ENCODE peak calls at places on chromosomes 3 and 15, in seven cellular contexts. One of them, this sample, is unnamed.

GRCh38 chr15:91865486-91865885 is 12.0 kb downstream of the SLCO3A1 start:
- DNase-seq in stimulated activated CD4-positive, alpha-beta T cell treated with anti-CD3 and anti-CD28 coated beads, TNF-alpha, amount 100 ng/mL, for 4 hours: no peak
- DNase-seq in mesendoderm: no peak
- DNase-seq in AG20443: no peak
- DNase-seq in upper lobe of right lung: no peak
- DNase-seq in gastrocnemius medialis: no peak
- DNase-seq in hepatocyte: no peak
- DNase-seq in this sample: no peak

GRCh38 chr15:59290311-59291213 is 82.1 kb downstream of the MYO1E start:
- DNase-seq in hepatocyte: no peak
- DNase-seq in AG20443: no peak
- DNase-seq in gastrocnemius medialis: no peak
- DNase-seq in stimulated activated CD4-positive, alpha-beta T cell treated with anti-CD3 and anti-CD28 coated beads, TNF-alpha, amount 100 ng/mL, for 4 hours: no peak
- DNase-seq in mesendoderm: no peak
- DNase-seq in upper lobe of right lung: no peak
- DNase-seq in this sample: no peak

GRCh38 chr3:126269360-126269759 is 87.8 kb downstream of the KLF15 start:
- DNase-seq in AG20443: no peak
- DNase-seq in hepatocyte: no peak
- DNase-seq in upper lobe of right lung: no peak
- DNase-seq in gastrocnemius medialis: no peak
- DNase-seq in mesendoderm: no peak
- DNase-seq in stimulated activated CD4-positive, alpha-beta T cell treated with anti-CD3 and anti-CD28 coated beads, TNF-alpha, amount 100 ng/mL, for 4 hours: no peak
- DNase-seq in this sample: no peak

GRCh38 chr15:33200444-33200843 is 5.9 kb upstream of the FMN1 start:
- DNase-seq in hepatocyte: peak; percentile 57
- DNase-seq in stimulated activated CD4-positive, alpha-beta T cell treated with anti-CD3 and anti-CD28 coated beads, TNF-alpha, amount 100 ng/mL, for 4 hours: no peak
- DNase-seq in mesendoderm: peak; percentile 80
- DNase-seq in upper lobe of right lung: no peak
- DNase-seq in gastrocnemius medialis: no peak
- DNase-seq in AG20443: no peak
- DNase-seq in this sample: no peak

GRCh38 chr15:53837263-53837662 is 77.8 kb upstream of the WDR72 start:
- DNase-seq in stimulated activated CD4-positive, alpha-beta T cell treated with anti-CD3 and anti-CD28 coated beads, TNF-alpha, amount 100 ng/mL, for 4 hours: no peak
- DNase-seq in upper lobe of right lung: peak; percentile 72
- DNase-seq in AG20443: no peak
- DNase-seq in gastrocnemius medialis: no peak
- DNase-seq in mesendoderm: no peak
- DNase-seq in hepatocyte: peak; percentile 57
- DNase-seq in this sample: no peak

GRCh38 chr15:93897377-93897776 is 334.0 kb upstream of the MCTP2 start:
- DNase-seq in AG20443: no peak
- DNase-seq in hepatocyte: no peak
- DNase-seq in mesendoderm: no peak
- DNase-seq in stimulated activated CD4-positive, alpha-beta T cell treated with anti-CD3 and anti-CD28 coated beads, TNF-alpha, amount 100 ng/mL, for 4 hours: no peak
- DNase-seq in gastrocnemius medialis: no peak
- DNase-seq in upper lobe of right lung: no peak
- DNase-seq in this sample: no peak

GRCh38 chr3:129560269-129560787 is 17.4 kb downstream of the H1-8 start:
- DNase-seq in AG20443: peak; percentile 59
- DNase-seq in upper lobe of right lung: no peak
- DNase-seq in gastrocnemius medialis: no peak
- DNase-seq in mesendoderm: no peak
- DNase-seq in hepatocyte: peak; percentile 71
- DNase-seq in stimulated activated CD4-positive, alpha-beta T cell treated with anti-CD3 and anti-CD28 coated beads, TNF-alpha, amount 100 ng/mL, for 4 hours: no peak
- DNase-seq in this sample: no peak

GRCh38 chr3:27213450-27213849 is 155.7 kb downstream of the NEK10 start:
- DNase-seq in mesendoderm: peak; percentile 67
- DNase-seq in gastrocnemius medialis: no peak
- DNase-seq in hepatocyte: no peak
- DNase-seq in upper lobe of right lung: no peak
- DNase-seq in stimulated activated CD4-positive, alpha-beta T cell treated with anti-CD3 and anti-CD28 coated beads, TNF-alpha, amount 100 ng/mL, for 4 hours: no peak
- DNase-seq in AG20443: no peak
- DNase-seq in this sample: no peak

GRCh38 chr15:74039656-74040010 is 42.7 kb downstream of the GOLGA6A start:
- DNase-seq in hepatocyte: no peak
- DNase-seq in mesendoderm: no peak
- DNase-seq in gastrocnemius medialis: no peak
- DNase-seq in AG20443: no peak
- DNase-seq in upper lobe of right lung: no peak
- DNase-seq in stimulated activated CD4-positive, alpha-beta T cell treated with anti-CD3 and anti-CD28 coated beads, TNF-alpha, amount 100 ng/mL, for 4 hours: no peak
- DNase-seq in this sample: no peak

GRCh38 chr3:67648701-67649100 is 5.7 kb downstream of the SUCLG2 start:
- DNase-seq in hepatocyte: peak; percentile 35
- DNase-seq in AG20443: no peak
- DNase-seq in upper lobe of right lung: no peak
- DNase-seq in stimulated activated CD4-positive, alpha-beta T cell treated with anti-CD3 and anti-CD28 coated beads, TNF-alpha, amount 100 ng/mL, for 4 hours: no peak
- DNase-seq in gastrocnemius medialis: no peak
- DNase-seq in mesendoderm: no peak
- DNase-seq in this sample: no peak

GRCh38 chr3:40073310-40074007 is 236.0 kb upstream of the EIF1B start:
- DNase-seq in gastrocnemius medialis: no peak
- DNase-seq in mesendoderm: peak; percentile 93
- DNase-seq in AG20443: no peak
- DNase-seq in stimulated activated CD4-positive, alpha-beta T cell treated with anti-CD3 and anti-CD28 coated beads, TNF-alpha, amount 100 ng/mL, for 4 hours: no peak
- DNase-seq in upper lobe of right lung: no peak
- DNase-seq in hepatocyte: peak; percentile 21
- DNase-seq in this sample: no peak

GRCh38 chr3:153373571-153373970 is 211.5 kb downstream of the RAP2B start:
- DNase-seq in gastrocnemius medialis: peak; percentile 16
- DNase-seq in AG20443: no peak
- DNase-seq in upper lobe of right lung: no peak
- DNase-seq in hepatocyte: no peak
- DNase-seq in mesendoderm: no peak
- DNase-seq in stimulated activated CD4-positive, alpha-beta T cell treated with anti-CD3 and anti-CD28 coated beads, TNF-alpha, amount 100 ng/mL, for 4 hours: no peak
- DNase-seq in this sample: no peak

GRCh38 chr15:35557544-35557943 is 11.6 kb upstream of the DPH6 start:
- DNase-seq in mesendoderm: peak; percentile 66
- DNase-seq in hepatocyte: no peak
- DNase-seq in AG20443: peak; percentile 61
- DNase-seq in gastrocnemius medialis: no peak
- DNase-seq in stimulated activated CD4-positive, alpha-beta T cell treated with anti-CD3 and anti-CD28 coated beads, TNF-alpha, amount 100 ng/mL, for 4 hours: no peak
- DNase-seq in upper lobe of right lung: no peak
- DNase-seq in this sample: no peak

This sample was measured in GM20000.